ENCODE peak calls at places on chromosomes 6 and 20, in six cellular contexts. X is lung, H is fibroblast of the aortic adventitia, V is HFF-Myc, F is left lung, W is psoas muscle. E is an unnamed sample.

GRCh38 chr6:143299253-143300166 is 151.0 kb downstream of the ADAT2 start:
- DNase-seq in W (no peak), H (no peak), V (no peak), X (no peak), F (no peak), E (no peak)

GRCh38 chr6:45300776-45301175 is 27.4 kb upstream of the RUNX2 start:
- DNase-seq in F (no peak), W (no peak), X (no peak), H (no peak), V (no peak), E (no peak)

GRCh38 chr6:79538481-79538971 is 1.3 kb upstream of the LCA5 start:
- DNase-seq in W (no peak), F (no peak), H (peak; percentile 27), X (no peak), V (no peak), E (no peak)

GRCh38 chr20:9359561-9360308 is 154.7 kb upstream of the LAMP5 start:
- DNase-seq in W (no peak), X (no peak), F (no peak), H (peak; percentile 79), V (peak; percentile 51), E (no peak)

GRCh38 chr20:44776977-44777376 is 31.3 kb downstream of the KCNK15 start:
- DNase-seq in F (no peak), V (no peak), X (no peak), W (no peak), H (peak; percentile 32), E (no peak)

GRCh38 chr6:79756496-79756895 is 125.4 kb downstream of the SH3BGRL2 start:
- DNase-seq in F (no peak), X (no peak), W (no peak), V (no peak), H (no peak), E (no peak)

GRCh38 chr6:146785001-146785585 is 186.3 kb downstream of the ADGB start:
- DNase-seq in X (no peak), V (peak; percentile 32), F (no peak), H (peak; percentile 50), W (no peak), E (no peak)

GRCh38 chr6:16868968-16869367 is 107.7 kb upstream of the ATXN1 start:
- DNase-seq in X (no peak), H (peak; percentile 4), F (no peak), V (no peak), W (no peak), E (no peak)

GRCh38 chr6:45915776-45916348 is 99.8 kb downstream of the CLIC5 start:
- DNase-seq in X (no peak), W (no peak), H (no peak), F (no peak), V (no peak), E (peak; percentile 59)

GRCh38 chr20:20031790-20032189 is 14.6 kb downstream of the NAA20 start:
- DNase-seq in V (no peak), W (no peak), X (no peak), F (no peak), H (no peak), E (no peak)

GRCh38 chr6:45116714-45117410 is 211.3 kb upstream of the RUNX2 start:
- DNase-seq in F (no peak), H (peak; percentile 71), V (peak; percentile 33), W (no peak), X (no peak), E (no peak)

GRCh38 chr6:72286911-72287311 is 335.0 kb upstream of the KCNQ5 start:
- DNase-seq in H (peak; percentile 38), X (no peak), F (no peak), V (peak; percentile 35), W (no peak), E (no peak)

GRCh38 chr6:150641398-150642139 is 41.9 kb downstream of the PLEKHG1 start:
- DNase-seq in X (no peak), F (no peak), W (no peak), H (peak; percentile 29), V (no peak), E (no peak)

GRCh38 chr20:56629464-56630085 is 469 bp downstream of the TFAP2C start:
- DNase-seq in H (no peak), F (no peak), V (no peak), W (no peak), X (no peak), E (peak; percentile 85)

GRCh38 chr20:35302421-35303335 is 10.5 kb upstream of the FAM83C start:
- DNase-seq in X (no peak), W (no peak), V (no peak), F (no peak), H (no peak), E (no peak)

GRCh38 chr20:62376112-62377063 is 9.3 kb upstream of the LAMA5 start:
- DNase-seq in W (peak; percentile 72), X (peak; percentile 56), H (peak; percentile 45), F (no peak), V (no peak), E (no peak)

GRCh38 chr6:47741807-47742206 is 40.0 kb upstream of the OPN5 start:
- DNase-seq in W (no peak), H (peak; percentile 56), X (no peak), F (no peak), V (no peak), E (no peak)

GRCh38 chr6:110897433-110897832 is 22.8 kb downstream of the AMD1 start:
- DNase-seq in W (no peak), X (no peak), H (no peak), F (no peak), V (no peak), E (no peak)

GRCh38 chr6:89637960-89638319 is 607 bp downstream of the LYRM2 start:
- DNase-seq in X (no peak), W (no peak), H (no peak), V (no peak), F (no peak), E (no peak)

GRCh38 chr20:36344517-36345132 is 38.5 kb downstream of the DLGAP4 start:
- DNase-seq in F (no peak), H (peak; percentile 59), W (no peak), X (no peak), V (peak; percentile 7), E (no peak)

GRCh38 chr6:170067257-170067656 is 223.6 kb downstream of the DLL1 start:
- DNase-seq in W (peak; percentile 47), F (peak; percentile 26), X (no peak), V (no peak), H (no peak), E (peak; percentile 77)

DNA sequence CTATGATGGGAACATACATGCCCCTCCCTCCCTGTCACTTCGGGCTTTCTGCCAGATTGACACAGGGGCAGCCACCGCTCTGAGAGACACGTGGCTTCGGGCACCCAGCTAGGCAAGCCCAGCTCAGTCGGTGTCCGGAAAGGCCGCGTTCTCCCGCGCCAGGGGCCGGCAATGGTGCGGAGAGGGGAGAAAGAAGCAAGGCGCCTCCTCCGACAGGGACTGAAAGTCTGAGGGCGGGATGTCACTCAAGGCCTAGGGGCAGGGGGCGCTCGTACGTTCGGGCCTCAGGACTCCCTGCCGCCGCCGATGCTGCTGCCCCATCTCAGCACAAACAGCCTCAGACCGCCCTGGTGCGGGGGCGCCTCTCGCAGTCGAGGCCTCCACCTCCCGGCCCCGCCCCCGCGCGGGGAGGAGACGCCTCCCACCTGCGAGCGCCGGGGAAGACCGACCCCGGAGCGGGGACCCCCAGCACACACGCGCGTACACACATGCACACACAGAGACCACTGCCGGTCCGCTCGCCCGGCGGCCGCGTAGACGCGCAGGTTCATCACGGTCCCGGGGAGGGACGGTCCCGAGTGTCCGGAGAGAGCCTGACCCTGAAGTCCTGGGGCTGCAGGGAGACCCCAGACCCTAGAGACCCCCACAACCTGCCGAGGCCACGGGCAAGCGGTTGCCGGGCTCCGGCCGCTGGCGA is 1.9 kb downstream of the GRM4 start:
- DNase-seq in W (peak; percentile 65), F (no peak), V (no peak), H (no peak), X (no peak), E (no peak)
- TF ChIP-seq CTCF in W (no peak), F (no peak), V (peak; percentile 10), H (no peak), X (no peak), E (peak; percentile 40)

GRCh38 chr6:129135421-129135820 is 252.5 kb downstream of the LAMA2 start:
- DNase-seq in V (no peak), X (no peak), F (no peak), H (peak; percentile 61), W (no peak), E (no peak)

GRCh38 chr6:129131282-129131681 is 248.3 kb downstream of the LAMA2 start:
- DNase-seq in H (peak; percentile 16), F (no peak), W (peak; percentile 70), X (no peak), V (no peak), E (no peak)

GRCh38 chr6:129136751-129137150 is 253.8 kb downstream of the LAMA2 start:
- DNase-seq in X (no peak), F (no peak), H (no peak), V (no peak), W (no peak), E (no peak)

GRCh38 chr6:129133770-129134192 is 250.8 kb downstream of the LAMA2 start:
- DNase-seq in W (no peak), F (no peak), X (no peak), H (peak; percentile 88), V (no peak), E (no peak)

DNA sequence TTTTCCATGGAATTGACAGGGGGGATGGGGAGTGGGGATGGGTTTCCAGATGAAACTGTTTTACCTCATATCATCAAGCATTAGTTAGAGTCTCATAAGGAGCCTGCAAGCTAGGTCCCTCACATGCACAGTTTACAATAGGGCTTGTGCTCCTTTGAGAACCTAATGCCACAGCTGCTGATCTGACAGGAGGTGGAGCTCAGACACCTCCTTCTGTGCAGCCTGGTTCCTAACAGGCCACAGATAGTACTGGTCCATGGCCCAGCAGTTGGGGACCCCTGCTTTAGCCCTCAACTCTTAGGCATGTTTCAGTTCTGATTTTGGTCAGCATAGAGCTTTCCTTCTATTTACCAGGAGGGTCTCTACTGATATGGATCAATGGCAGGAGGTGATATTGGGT is 251.6 kb downstream of the LAMA2 start:
- DNase-seq in X (no peak), H (no peak), V (no peak), W (no peak), F (no peak), E (no peak)
- TF ChIP-seq CTCF in X (no peak), H (no peak), V (no peak), W (no peak), F (no peak), E (no peak)

DNA sequence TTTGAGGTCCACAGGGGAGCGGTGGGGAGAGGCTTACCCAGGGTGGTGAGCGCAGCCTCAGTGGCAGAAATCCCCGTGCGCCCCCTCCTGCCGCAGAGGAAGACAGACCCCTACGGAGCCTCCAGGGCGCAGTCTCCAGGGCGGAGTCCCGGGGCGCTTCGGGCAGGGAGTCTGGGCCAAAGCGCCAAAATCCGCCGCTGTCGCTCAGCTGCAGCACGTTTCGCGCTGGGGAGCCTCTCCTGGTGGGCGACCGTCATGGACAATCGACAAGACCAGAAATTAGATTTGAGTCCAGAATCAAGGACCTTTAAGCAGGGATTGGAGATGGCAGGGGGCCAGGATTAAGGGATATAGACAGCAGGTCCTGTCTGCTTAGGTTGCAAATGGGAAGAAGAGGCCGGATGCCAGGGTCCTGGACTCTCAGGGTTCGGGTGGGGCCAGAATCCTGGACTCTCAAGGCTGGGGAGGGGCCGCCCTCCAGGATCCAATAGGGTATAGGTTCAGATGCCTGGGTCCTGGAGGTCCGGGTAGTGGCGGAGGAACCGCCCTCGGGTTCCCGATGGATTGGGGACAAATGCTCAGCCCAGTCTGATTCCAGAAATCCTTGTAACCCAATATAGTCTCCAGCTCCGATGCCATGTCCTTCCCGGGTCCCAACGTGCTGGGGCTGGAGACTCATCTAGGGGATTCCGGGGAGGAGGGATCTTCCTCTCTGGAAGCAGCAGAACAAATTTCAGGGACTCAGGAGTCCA is 7.9 kb upstream of the HLA-E start:
- DNase-seq in W (no peak), X (no peak), H (no peak), F (no peak), V (no peak), E (peak; percentile 80)
- TF ChIP-seq CTCF in W (no peak), X (no peak), H (no peak), F (no peak), V (no peak), E (no peak)

GRCh38 chr6:144951730-144952437 is 666.7 kb downstream of the UTRN start:
- DNase-seq in H (no peak), V (no peak), F (no peak), X (no peak), W (no peak), E (no peak)
- TF ChIP-seq CTCF in H (no peak), V (no peak), F (no peak), X (no peak), W (no peak), E (no peak)